ENCODE peak calls at places on chromosomes 4 and X, in six cellular contexts. One of them, this sample, is unnamed.
A peak's percentile ranks its signal among the peaks of the same experiment; 100 is the strongest.

GRCh38 chrX:153900806-153901752 is 3.4 kb upstream of the AVPR2 start:
- DNase-seq in GM12878: peak; percentile 55
- DNase-seq in psoas muscle: peak; percentile 74
- DNase-seq in GM20000: peak; percentile 86
- DNase-seq in HCT116: no peak
- DNase-seq in AG04450: peak; percentile 60
- DNase-seq in this sample: peak; percentile 86

GRCh38 chr4:92304636-92305035 is 870 bp downstream of the GRID2 start:
- DNase-seq in GM12878: no peak
- DNase-seq in psoas muscle: no peak
- DNase-seq in GM20000: peak; percentile 26
- DNase-seq in HCT116: no peak
- DNase-seq in AG04450: no peak
- DNase-seq in this sample: peak; percentile 8

GRCh38 chr4:187103351-187103750 is 379.7 kb upstream of the FAT1 start:
- DNase-seq in GM12878: no peak
- DNase-seq in psoas muscle: no peak
- DNase-seq in GM20000: no peak
- DNase-seq in HCT116: no peak
- DNase-seq in AG04450: no peak
- DNase-seq in this sample: no peak

GRCh38 chr4:72286185-72286584 is 254.4 kb downstream of the NPFFR2 start:
- DNase-seq in GM12878: no peak
- DNase-seq in psoas muscle: no peak
- DNase-seq in GM20000: no peak
- DNase-seq in HCT116: no peak
- DNase-seq in AG04450: no peak
- DNase-seq in this sample: no peak

GRCh38 chr4:141643557-141643956 is 7.2 kb downstream of the IL15 start:
- DNase-seq in GM12878: no peak
- DNase-seq in psoas muscle: no peak
- DNase-seq in GM20000: peak; percentile 25
- DNase-seq in HCT116: peak; percentile 23
- DNase-seq in AG04450: no peak
- DNase-seq in this sample: no peak

GRCh38 chr4:11805837-11806236 is 377.1 kb upstream of the HS3ST1 start:
- DNase-seq in GM12878: no peak
- DNase-seq in psoas muscle: no peak
- DNase-seq in GM20000: peak; percentile 3
- DNase-seq in HCT116: peak; percentile 53
- DNase-seq in AG04450: no peak
- DNase-seq in this sample: no peak

GRCh38 chr4:162061214-162061613 is 102.6 kb downstream of the FSTL5 start:
- DNase-seq in GM12878: no peak
- DNase-seq in psoas muscle: no peak
- DNase-seq in GM20000: no peak
- DNase-seq in HCT116: peak; percentile 32
- DNase-seq in AG04450: no peak
- DNase-seq in this sample: no peak

GRCh38 chr4:19329631-19330030 is 922.1 kb upstream of the SLIT2 start:
- DNase-seq in GM12878: no peak
- DNase-seq in psoas muscle: no peak
- DNase-seq in GM20000: no peak
- DNase-seq in HCT116: no peak
- DNase-seq in AG04450: peak; percentile 21
- DNase-seq in this sample: no peak

GRCh38 chrX:43953218-43953617 is 20.0 kb downstream of the NDP start:
- DNase-seq in GM12878: no peak
- DNase-seq in psoas muscle: no peak
- DNase-seq in GM20000: no peak
- DNase-seq in HCT116: no peak
- DNase-seq in AG04450: no peak
- DNase-seq in this sample: no peak

GRCh38 chrX:21590012-21590776 is 67.9 kb downstream of the KLHL34 start:
- DNase-seq in GM12878: no peak
- DNase-seq in psoas muscle: no peak
- DNase-seq in GM20000: no peak
- DNase-seq in HCT116: no peak
- DNase-seq in AG04450: no peak
- DNase-seq in this sample: no peak

GRCh38 chr4:22987861-22988260 is 295.1 kb downstream of the GBA3 start:
- DNase-seq in GM12878: no peak
- DNase-seq in psoas muscle: no peak
- DNase-seq in GM20000: no peak
- DNase-seq in HCT116: no peak
- DNase-seq in AG04450: no peak
- DNase-seq in this sample: no peak

DNA sequence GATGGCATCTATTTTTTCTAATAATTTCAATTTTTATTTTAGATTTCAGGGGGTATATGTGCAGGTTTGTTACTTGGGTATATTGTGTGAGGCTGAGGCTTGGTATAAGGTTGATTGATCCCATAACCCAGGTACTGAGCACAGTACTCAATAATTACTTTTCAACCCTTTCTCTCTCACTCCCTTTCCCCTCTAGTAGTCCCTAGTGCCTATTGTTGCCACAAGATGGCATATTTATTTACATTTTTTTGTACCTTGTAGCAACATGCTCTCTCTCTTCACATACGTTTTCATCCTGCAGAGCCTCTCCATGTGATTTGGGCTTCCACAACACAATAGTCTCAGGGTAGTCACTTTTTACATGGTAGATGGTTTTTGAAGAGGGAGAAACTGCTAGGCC is 172.0 kb downstream of the ATOH1 start:
- DNase-seq in GM12878: no peak
- DNase-seq in psoas muscle: no peak
- DNase-seq in GM20000: no peak
- DNase-seq in HCT116: no peak
- DNase-seq in AG04450: no peak
- DNase-seq in this sample: no peak
- TF ChIP-seq CTCF in GM12878: no peak
- TF ChIP-seq CTCF in psoas muscle: no peak
- TF ChIP-seq CTCF in GM20000: no peak
- TF ChIP-seq CTCF in HCT116: no peak
- TF ChIP-seq CTCF in AG04450: no peak
- TF ChIP-seq CTCF in this sample: no peak

GRCh38 chr4:163755013-163755412 is 260.5 kb downstream of the TMA16 start:
- DNase-seq in GM12878: peak; percentile 12
- DNase-seq in psoas muscle: no peak
- DNase-seq in GM20000: peak; percentile 11
- DNase-seq in HCT116: no peak
- DNase-seq in AG04450: no peak
- DNase-seq in this sample: peak; percentile 15
- TF ChIP-seq CTCF in GM12878: peak; percentile 47
- TF ChIP-seq CTCF in psoas muscle: no peak
- TF ChIP-seq CTCF in GM20000: peak; percentile 12
- TF ChIP-seq CTCF in HCT116: peak; percentile 55
- TF ChIP-seq CTCF in AG04450: peak; percentile 75
- TF ChIP-seq CTCF in this sample: peak; percentile 33

DNA sequence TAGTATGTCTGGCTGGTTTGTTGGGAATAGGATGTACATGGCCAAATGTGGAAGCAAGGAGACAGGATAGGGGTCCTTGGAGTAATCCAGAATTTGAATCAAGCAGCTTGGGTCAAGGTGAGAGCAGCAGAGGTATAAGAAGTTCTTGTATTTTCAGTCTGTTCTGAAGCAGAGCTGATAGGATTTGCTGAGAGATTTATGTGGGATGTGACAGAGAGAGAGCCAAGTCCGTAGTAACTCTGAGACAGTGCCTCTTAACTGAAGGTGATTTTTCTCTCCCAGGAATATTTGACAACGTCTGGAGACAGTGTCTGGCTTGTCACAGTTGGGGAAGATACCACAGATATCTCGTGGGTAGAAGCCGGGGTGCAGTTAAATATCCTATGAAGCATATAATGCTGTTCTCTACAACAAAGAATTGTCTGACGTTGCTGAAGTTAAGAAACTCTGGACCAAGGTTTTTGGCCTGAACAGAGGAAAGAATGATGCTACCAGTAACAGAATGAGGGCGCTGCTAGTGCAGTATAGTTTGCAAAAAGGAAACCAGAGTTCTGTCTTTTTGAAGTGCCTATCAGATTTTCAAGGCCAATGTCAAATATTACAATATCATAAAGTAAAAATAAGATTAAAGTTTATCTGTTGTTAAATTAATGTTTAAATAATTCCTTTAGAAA is 184.0 kb downstream of the ARHGAP24 start:
- DNase-seq in GM12878: no peak
- DNase-seq in psoas muscle: no peak
- DNase-seq in GM20000: no peak
- DNase-seq in HCT116: no peak
- DNase-seq in AG04450: no peak
- DNase-seq in this sample: no peak
- TF ChIP-seq CTCF in GM12878: no peak
- TF ChIP-seq CTCF in psoas muscle: no peak
- TF ChIP-seq CTCF in GM20000: no peak
- TF ChIP-seq CTCF in HCT116: no peak
- TF ChIP-seq CTCF in AG04450: no peak
- TF ChIP-seq CTCF in this sample: peak; percentile 6

GRCh38 chrX:10516781-10517322 is 103.5 kb downstream of the MID1 start:
- DNase-seq in GM12878: no peak
- DNase-seq in psoas muscle: no peak
- DNase-seq in GM20000: no peak
- DNase-seq in HCT116: no peak
- DNase-seq in AG04450: no peak
- DNase-seq in this sample: no peak
- TF ChIP-seq CTCF in GM12878: no peak
- TF ChIP-seq CTCF in psoas muscle: no peak
- TF ChIP-seq CTCF in GM20000: no peak
- TF ChIP-seq CTCF in HCT116: no peak
- TF ChIP-seq CTCF in AG04450: no peak
- TF ChIP-seq CTCF in this sample: no peak

GRCh38 chr4:79404666-79405065 is 3.4 kb downstream of the GK2 start:
- DNase-seq in GM12878: no peak
- DNase-seq in psoas muscle: no peak
- DNase-seq in GM20000: no peak
- DNase-seq in HCT116: no peak
- DNase-seq in AG04450: no peak
- DNase-seq in this sample: no peak

GRCh38 chr4:79403356-79403755 is 4.7 kb downstream of the GK2 start:
- DNase-seq in GM12878: no peak
- DNase-seq in psoas muscle: no peak
- DNase-seq in GM20000: no peak
- DNase-seq in HCT116: no peak
- DNase-seq in AG04450: no peak
- DNase-seq in this sample: no peak

GRCh38 chr4:79413486-79413885 is 5.5 kb upstream of the GK2 start:
- DNase-seq in GM12878: no peak
- DNase-seq in psoas muscle: no peak
- DNase-seq in GM20000: no peak
- DNase-seq in HCT116: no peak
- DNase-seq in AG04450: no peak
- DNase-seq in this sample: no peak

GRCh38 chr4:79413032-79413431 is 5.0 kb upstream of the GK2 start:
- DNase-seq in GM12878: no peak
- DNase-seq in psoas muscle: no peak
- DNase-seq in GM20000: no peak
- DNase-seq in HCT116: no peak
- DNase-seq in AG04450: no peak
- DNase-seq in this sample: no peak

GRCh38 chr4:79408063-79408462 is at the start of gene GK2:
- DNase-seq in GM12878: no peak
- DNase-seq in psoas muscle: peak; percentile 18
- DNase-seq in GM20000: no peak
- DNase-seq in HCT116: no peak
- DNase-seq in AG04450: no peak
- DNase-seq in this sample: no peak
- TF ChIP-seq CTCF in GM12878: no peak
- TF ChIP-seq CTCF in psoas muscle: no peak
- TF ChIP-seq CTCF in GM20000: no peak
- TF ChIP-seq CTCF in HCT116: no peak
- TF ChIP-seq CTCF in AG04450: no peak
- TF ChIP-seq CTCF in this sample: no peak

GRCh38 chr4:124505211-124505610 is 207.3 kb downstream of the ANKRD50 start:
- DNase-seq in GM12878: no peak
- DNase-seq in psoas muscle: no peak
- DNase-seq in GM20000: no peak
- DNase-seq in HCT116: no peak
- DNase-seq in AG04450: no peak
- DNase-seq in this sample: no peak
- TF ChIP-seq CTCF in GM12878: no peak
- TF ChIP-seq CTCF in psoas muscle: no peak
- TF ChIP-seq CTCF in GM20000: no peak
- TF ChIP-seq CTCF in HCT116: no peak
- TF ChIP-seq CTCF in AG04450: no peak
- TF ChIP-seq CTCF in this sample: no peak

GRCh38 chrX:129772796-129773431 is 6.8 kb upstream of the SASH3 start:
- DNase-seq in GM12878: peak; percentile 91
- DNase-seq in psoas muscle: peak; percentile 79
- DNase-seq in GM20000: peak; percentile 44
- DNase-seq in HCT116: no peak
- DNase-seq in AG04450: no peak
- DNase-seq in this sample: peak; percentile 64
- TF ChIP-seq CTCF in GM12878: peak; percentile 34
- TF ChIP-seq CTCF in psoas muscle: no peak
- TF ChIP-seq CTCF in GM20000: no peak
- TF ChIP-seq CTCF in HCT116: no peak
- TF ChIP-seq CTCF in AG04450: no peak
- TF ChIP-seq CTCF in this sample: no peak

GRCh38 chr4:103075894-103076776 is at the start of gene SLC9B2:
- DNase-seq in GM12878: no peak
- DNase-seq in psoas muscle: peak; percentile 83
- DNase-seq in GM20000: peak; percentile 71
- DNase-seq in HCT116: peak; percentile 38
- DNase-seq in AG04450: no peak
- DNase-seq in this sample: peak; percentile 70
- TF ChIP-seq CTCF in GM12878: no peak
- TF ChIP-seq CTCF in psoas muscle: no peak
- TF ChIP-seq CTCF in GM20000: no peak
- TF ChIP-seq CTCF in HCT116: no peak
- TF ChIP-seq CTCF in AG04450: no peak
- TF ChIP-seq CTCF in this sample: no peak

GRCh38 chr4:176924238-176924637 is 131.5 kb upstream of the VEGFC start:
- DNase-seq in GM12878: no peak
- DNase-seq in psoas muscle: no peak
- DNase-seq in GM20000: no peak
- DNase-seq in HCT116: no peak
- DNase-seq in AG04450: no peak
- DNase-seq in this sample: no peak

GRCh38 chr4:176925962-176926361 is 133.2 kb upstream of the VEGFC start:
- DNase-seq in GM12878: no peak
- DNase-seq in psoas muscle: no peak
- DNase-seq in GM20000: no peak
- DNase-seq in HCT116: no peak
- DNase-seq in AG04450: no peak
- DNase-seq in this sample: no peak

GRCh38 chr4:176927117-176927516 is 134.4 kb upstream of the VEGFC start:
- DNase-seq in GM12878: no peak
- DNase-seq in psoas muscle: no peak
- DNase-seq in GM20000: no peak
- DNase-seq in HCT116: no peak
- DNase-seq in AG04450: no peak
- DNase-seq in this sample: no peak

DNA sequence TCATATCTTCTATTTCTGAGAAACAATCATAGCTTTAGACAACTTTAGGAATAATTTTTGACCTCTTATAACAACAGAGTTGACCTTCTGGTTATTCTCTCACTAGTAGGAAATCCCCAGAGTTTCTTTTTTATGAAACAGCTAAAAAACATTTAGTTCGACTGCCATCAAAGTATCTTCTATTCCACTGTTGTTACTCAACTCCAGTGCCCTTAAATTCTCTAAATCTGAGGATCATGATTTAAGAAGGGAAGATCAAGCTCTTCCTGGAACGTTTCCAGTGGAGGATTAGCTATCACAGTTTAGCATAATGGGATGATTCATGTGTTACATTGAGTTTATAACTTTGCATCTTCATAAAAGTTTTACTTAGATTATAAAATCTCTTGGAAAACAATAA is 134.9 kb upstream of the VEGFC start:
- DNase-seq in GM12878: no peak
- DNase-seq in psoas muscle: no peak
- DNase-seq in GM20000: no peak
- DNase-seq in HCT116: no peak
- DNase-seq in AG04450: peak; percentile 46
- DNase-seq in this sample: no peak
- TF ChIP-seq CTCF in GM12878: no peak
- TF ChIP-seq CTCF in psoas muscle: no peak
- TF ChIP-seq CTCF in GM20000: no peak
- TF ChIP-seq CTCF in HCT116: no peak
- TF ChIP-seq CTCF in AG04450: no peak
- TF ChIP-seq CTCF in this sample: no peak